ENCODE peak calls at places on chromosomes 7 and 10, in eight cellular contexts. J is astrocyte, B is PC-9, N is K562, W is PC-3, K is fibroblast of lung, S is hepatocyte, F is GM12878. L is an unnamed sample.

GRCh38 chr7:1787241-1787640 is 117.2 kb downstream of the ELFN1 start:
- DNase-seq in J (no peak), F (no peak), N (no peak), B (no peak), S (no peak), W (no peak), K (no peak), L (no peak)

GRCh38 chr10:119177708-119178370 is 773 bp downstream of the PRDX3 start:
- DNase-seq in B (no peak), S (no peak), W (no peak), K (no peak), N (no peak), F (no peak), J (no peak), L (no peak)

GRCh38 chr7:89104748-89105685 is 309.5 kb upstream of the TEX47 start:
- DNase-seq in W (peak), B (no peak), J (peak), N (no peak), S (no peak), F (no peak), K (peak), L (no peak)

GRCh38 chr10:1706711-1707110 is 30.6 kb downstream of the ADARB2 start:
- DNase-seq in F (no peak), W (no peak), J (no peak), K (no peak), N (no peak), S (no peak), B (no peak), L (no peak)

GRCh38 chr10:103476046-103476768 is 2.8 kb downstream of the CALHM3 start:
- DNase-seq in F (no peak), B (no peak), W (no peak), K (no peak), J (no peak), N (peak), S (no peak), L (no peak)

GRCh38 chr7:107090452-107090851 is 45.9 kb downstream of the PRKAR2B start:
- DNase-seq in F (no peak), W (no peak), S (no peak), B (no peak), N (no peak), K (no peak), J (no peak), L (no peak)

GRCh38 chr10:92567952-92568600 is 5.8 kb downstream of the IDE start:
- DNase-seq in S (peak), B (peak), K (peak), J (peak), W (peak), N (no peak), F (no peak), L (peak)

GRCh38 chr10:122062831-122063674 is 74.1 kb downstream of the TACC2 start:
- DNase-seq in K (peak), F (no peak), J (peak), S (peak), N (peak), W (peak), B (peak), L (peak)

GRCh38 chr7:142854505-142855400 is at the start of gene EPHB6:
- DNase-seq in N (peak), J (peak), B (peak), S (peak), F (no peak), W (peak), K (peak), L (peak)

GRCh38 chr10:121371836-121372235 is 226.4 kb downstream of the FGFR2 start:
- DNase-seq in J (no peak), B (no peak), K (no peak), W (no peak), F (no peak), N (no peak), S (no peak), L (no peak)

GRCh38 chr10:47421057-47421952 is 37.2 kb upstream of the ZNF488 start:
- DNase-seq in B (peak), S (no peak), W (peak), K (peak), N (no peak), J (peak), F (no peak), L (peak)

GRCh38 chr7:8442814-8443304 is 9.4 kb downstream of the NXPH1 start:
- DNase-seq in K (peak), N (peak), F (no peak), B (no peak), S (peak), W (no peak), J (peak), L (peak)

DNA sequence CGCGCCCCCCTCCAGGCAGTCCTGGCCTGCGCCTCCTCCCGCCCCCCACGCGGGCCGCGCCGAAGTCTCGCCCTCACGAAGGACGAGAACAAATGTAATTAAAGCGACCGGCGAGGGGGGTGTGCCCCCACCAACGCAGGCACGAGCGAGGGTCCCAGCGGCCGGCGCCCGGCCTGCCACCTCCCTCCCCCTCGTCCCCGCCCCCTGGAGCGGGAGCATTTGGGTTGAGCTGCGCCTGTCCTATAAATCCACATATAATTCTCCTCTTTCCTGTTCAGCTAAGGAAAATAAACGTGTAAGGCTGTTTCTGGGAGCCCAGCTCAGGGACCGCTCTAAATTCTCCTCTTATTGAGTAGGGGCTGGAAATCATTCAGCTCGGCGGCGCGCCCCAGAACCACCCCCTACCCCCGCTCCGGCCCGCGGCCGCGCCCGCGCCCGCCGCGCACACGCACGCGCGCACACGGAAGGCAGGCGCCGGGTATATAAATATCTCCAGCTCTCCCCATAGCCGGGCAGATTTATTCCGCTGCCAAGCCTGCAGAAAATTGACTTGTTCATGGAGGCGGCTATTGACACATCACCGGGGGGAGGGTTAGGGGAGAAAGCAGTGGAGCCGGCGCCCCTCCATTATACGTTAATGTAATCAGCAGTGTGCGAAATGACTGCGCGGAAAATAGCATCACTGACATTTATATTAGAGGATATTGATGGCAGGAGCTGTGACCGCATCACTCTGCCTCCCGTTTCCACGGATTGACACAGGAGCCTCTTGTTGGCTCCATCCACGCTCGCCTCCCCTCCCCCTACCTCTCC is 61.6 kb upstream of the BTRC start:
- DNase-seq in W (no peak), B (no peak), S (peak), F (no peak), J (no peak), N (peak), K (peak), L (no peak)
- TF ChIP-seq EZH2 in W (no peak), B (no peak), S (no peak), F (no peak), J (peak), N (no peak), K (no peak), L (no peak)

DNA sequence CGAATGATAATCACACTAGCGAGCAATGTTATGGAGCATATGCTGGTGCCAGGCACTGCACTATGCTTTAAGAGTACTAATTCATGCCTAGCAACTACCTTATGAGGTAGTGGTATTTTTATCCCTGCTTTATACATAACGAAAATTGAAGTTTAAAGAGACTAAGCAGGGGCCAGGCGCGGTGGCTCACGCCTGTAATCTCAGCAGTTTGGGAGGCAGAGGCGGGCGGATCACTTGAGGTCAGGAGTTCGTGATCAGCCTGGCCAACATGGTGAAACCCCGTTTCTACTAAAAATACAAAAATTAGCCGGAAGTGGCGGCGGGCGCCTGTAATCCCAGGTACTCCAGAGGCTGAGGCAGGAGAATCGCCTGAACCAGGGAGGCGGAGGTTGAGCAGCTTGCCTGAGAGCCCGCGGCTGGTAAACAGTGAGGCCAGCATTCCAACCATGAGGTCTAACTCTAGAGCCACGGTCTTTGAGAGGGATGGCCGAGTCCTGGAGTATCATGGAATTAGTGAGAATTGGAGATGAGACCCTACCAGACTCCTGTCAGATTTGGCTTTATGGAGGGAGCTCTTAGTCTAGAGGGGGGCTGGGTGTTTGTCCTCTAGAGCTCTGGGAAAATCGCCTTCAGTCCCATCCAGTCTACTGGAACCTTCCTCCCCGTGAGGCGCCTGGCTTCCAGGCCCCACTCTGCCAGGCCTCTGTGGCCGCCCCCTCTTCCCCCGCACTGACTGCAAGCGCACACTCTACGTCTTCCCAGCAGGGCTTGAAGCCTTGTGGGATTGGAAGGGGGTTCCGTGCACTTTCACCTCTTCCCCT is 11.6 kb downstream of the TLX1 start:
- DNase-seq in B (no peak), J (no peak), K (no peak), F (no peak), W (no peak), S (no peak), N (no peak), L (no peak)
- TF ChIP-seq EZH2 in B (no peak), J (peak), K (no peak), F (no peak), W (no peak), S (no peak), N (no peak), L (no peak)

DNA sequence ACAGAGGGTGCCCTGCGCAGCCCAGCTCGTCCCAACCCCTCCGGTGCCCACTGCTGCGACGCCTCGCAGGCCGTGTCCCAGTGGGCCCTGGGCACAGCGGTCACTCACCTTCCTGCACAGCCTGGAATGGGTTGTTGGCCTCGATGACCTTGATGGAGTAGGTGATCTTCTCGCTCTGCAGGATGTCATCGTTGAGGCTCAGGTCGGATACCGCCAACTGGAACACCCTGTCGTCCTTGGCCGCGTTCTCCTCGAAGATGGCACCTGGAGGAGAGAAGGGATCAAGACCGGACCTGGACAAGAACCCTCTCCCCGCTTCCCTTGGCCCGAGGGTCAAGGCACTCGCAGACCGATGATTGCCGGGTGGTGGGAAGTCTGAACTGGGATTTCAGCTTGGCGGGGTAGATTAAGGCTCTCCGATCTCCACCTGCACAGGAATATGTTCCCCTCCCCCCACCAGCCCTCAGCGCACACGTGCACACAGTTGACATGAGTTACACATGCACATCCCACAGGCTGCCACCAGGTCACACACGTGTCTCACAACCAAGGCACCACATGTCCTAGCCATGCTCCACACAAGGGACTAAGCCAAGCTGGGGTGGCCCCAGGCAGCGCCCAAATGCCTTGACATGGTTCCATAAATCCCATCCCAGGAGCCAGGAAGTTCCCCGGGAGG is 2.6 kb downstream of the GRID1 start:
- DNase-seq in J (no peak), N (no peak), S (no peak), W (no peak), K (no peak), F (no peak), B (no peak), L (peak)
- TF ChIP-seq EZH2 in J (no peak), N (no peak), S (no peak), W (no peak), K (peak), F (no peak), B (no peak), L (peak)

GRCh38 chr10:100829933-100830727 is 82.6 kb upstream of the SLF2 start:
- DNase-seq in F (no peak), K (no peak), S (no peak), W (no peak), N (no peak), B (no peak), J (no peak), L (no peak)
- TF ChIP-seq EZH2 in F (no peak), K (peak), S (peak), W (no peak), N (no peak), B (no peak), J (peak), L (peak)

GRCh38 chr10:28958468-28958867 is 281.1 kb downstream of the BAMBI start:
- DNase-seq in W (no peak), K (no peak), J (no peak), S (no peak), N (no peak), B (no peak), F (no peak), L (no peak)

GRCh38 chr10:28962768-28963167 is 285.4 kb downstream of the BAMBI start:
- DNase-seq in S (no peak), J (no peak), W (no peak), N (no peak), K (no peak), F (no peak), B (no peak), L (no peak)

GRCh38 chr10:28959850-28960501 is 282.7 kb downstream of the BAMBI start:
- DNase-seq in J (no peak), W (no peak), K (peak), B (no peak), N (no peak), F (no peak), S (no peak), L (no peak)

GRCh38 chr10:28965937-28966336 is 288.6 kb downstream of the BAMBI start:
- DNase-seq in W (no peak), J (no peak), K (no peak), S (no peak), N (no peak), F (no peak), B (no peak), L (no peak)

GRCh38 chr10:28963539-28964221 is 286.4 kb downstream of the BAMBI start:
- DNase-seq in K (no peak), S (no peak), W (no peak), J (no peak), B (no peak), N (no peak), F (no peak), L (no peak)
- TF ChIP-seq EZH2 in K (no peak), S (no peak), W (no peak), J (no peak), B (no peak), N (no peak), F (no peak), L (no peak)